ENCODE peak calls at places on chromosomes 1 and 21, in nine cellular contexts. One of them, this sample, is unnamed.

GRCh38 chr1:184555665-184556641 is 169.1 kb downstream of the C1orf21 start:
- DNase-seq in AML-193: no peak
- DNase-seq in stimulated activated CD8-positive, alpha-beta memory T cell treated with anti-CD3 and anti-CD28 coated beads, Interleukin-15, amount 100 ng/mL, for 4 hours: no peak
- DNase-seq in activated T-helper 1 cell treated with anti-CD3 and anti-CD28 coated beads, Interleukin-12 subunit alpha, Interleukin-12 subunit beta, Interleukin-2, Interleukin-4 antibody, amounts not matched to agents 30 ng/mL and 10 ng/mL and 1 ng/mL, durations not matched to agents 14 hours and 24 hours and 36 hours: no peak
- DNase-seq in G401: peak
- DNase-seq in GM23248: no peak
- DNase-seq in fibroblast of mammary gland: no peak
- DNase-seq in tibial nerve: no peak
- DNase-seq in fibroblast of gingiva: no peak
- DNase-seq in this sample: no peak

GRCh38 chr1:241639653-241640148 is 468 bp downstream of the CHML start:
- DNase-seq in AML-193: no peak
- DNase-seq in stimulated activated CD8-positive, alpha-beta memory T cell treated with anti-CD3 and anti-CD28 coated beads, Interleukin-15, amount 100 ng/mL, for 4 hours: peak
- DNase-seq in activated T-helper 1 cell treated with anti-CD3 and anti-CD28 coated beads, Interleukin-12 subunit alpha, Interleukin-12 subunit beta, Interleukin-2, Interleukin-4 antibody, amounts not matched to agents 30 ng/mL and 10 ng/mL and 1 ng/mL, durations not matched to agents 14 hours and 24 hours and 36 hours: peak
- DNase-seq in G401: peak
- DNase-seq in GM23248: peak
- DNase-seq in fibroblast of mammary gland: peak
- DNase-seq in tibial nerve: peak
- DNase-seq in fibroblast of gingiva: no peak
- DNase-seq in this sample: no peak

GRCh38 chr1:114668784-114669561 is 876 bp downstream of the DENND2C start:
- DNase-seq in AML-193: no peak
- DNase-seq in stimulated activated CD8-positive, alpha-beta memory T cell treated with anti-CD3 and anti-CD28 coated beads, Interleukin-15, amount 100 ng/mL, for 4 hours: no peak
- DNase-seq in activated T-helper 1 cell treated with anti-CD3 and anti-CD28 coated beads, Interleukin-12 subunit alpha, Interleukin-12 subunit beta, Interleukin-2, Interleukin-4 antibody, amounts not matched to agents 30 ng/mL and 10 ng/mL and 1 ng/mL, durations not matched to agents 14 hours and 24 hours and 36 hours: no peak
- DNase-seq in G401: no peak
- DNase-seq in GM23248: peak
- DNase-seq in fibroblast of mammary gland: peak
- DNase-seq in tibial nerve: no peak
- DNase-seq in fibroblast of gingiva: peak
- DNase-seq in this sample: no peak

GRCh38 chr1:29202053-29202452 is 20.4 kb upstream of the SRSF4 start:
- DNase-seq in AML-193: peak
- DNase-seq in stimulated activated CD8-positive, alpha-beta memory T cell treated with anti-CD3 and anti-CD28 coated beads, Interleukin-15, amount 100 ng/mL, for 4 hours: no peak
- DNase-seq in activated T-helper 1 cell treated with anti-CD3 and anti-CD28 coated beads, Interleukin-12 subunit alpha, Interleukin-12 subunit beta, Interleukin-2, Interleukin-4 antibody, amounts not matched to agents 30 ng/mL and 10 ng/mL and 1 ng/mL, durations not matched to agents 14 hours and 24 hours and 36 hours: no peak
- DNase-seq in G401: no peak
- DNase-seq in GM23248: peak
- DNase-seq in fibroblast of mammary gland: no peak
- DNase-seq in tibial nerve: no peak
- DNase-seq in fibroblast of gingiva: no peak
- DNase-seq in this sample: no peak

GRCh38 chr1:17273096-17273495 is 24.2 kb downstream of the PADI3 start:
- DNase-seq in AML-193: no peak
- DNase-seq in stimulated activated CD8-positive, alpha-beta memory T cell treated with anti-CD3 and anti-CD28 coated beads, Interleukin-15, amount 100 ng/mL, for 4 hours: no peak
- DNase-seq in activated T-helper 1 cell treated with anti-CD3 and anti-CD28 coated beads, Interleukin-12 subunit alpha, Interleukin-12 subunit beta, Interleukin-2, Interleukin-4 antibody, amounts not matched to agents 30 ng/mL and 10 ng/mL and 1 ng/mL, durations not matched to agents 14 hours and 24 hours and 36 hours: no peak
- DNase-seq in G401: no peak
- DNase-seq in GM23248: no peak
- DNase-seq in fibroblast of mammary gland: no peak
- DNase-seq in tibial nerve: no peak
- DNase-seq in fibroblast of gingiva: no peak
- DNase-seq in this sample: no peak

GRCh38 chr1:156807627-156808026 is 9.0 kb downstream of the SH2D2A start:
- DNase-seq in AML-193: no peak
- DNase-seq in stimulated activated CD8-positive, alpha-beta memory T cell treated with anti-CD3 and anti-CD28 coated beads, Interleukin-15, amount 100 ng/mL, for 4 hours: no peak
- DNase-seq in activated T-helper 1 cell treated with anti-CD3 and anti-CD28 coated beads, Interleukin-12 subunit alpha, Interleukin-12 subunit beta, Interleukin-2, Interleukin-4 antibody, amounts not matched to agents 30 ng/mL and 10 ng/mL and 1 ng/mL, durations not matched to agents 14 hours and 24 hours and 36 hours: peak
- DNase-seq in G401: no peak
- DNase-seq in GM23248: no peak
- DNase-seq in fibroblast of mammary gland: no peak
- DNase-seq in tibial nerve: no peak
- DNase-seq in fibroblast of gingiva: no peak
- DNase-seq in this sample: no peak

GRCh38 chr1:17616731-17617279 is 77.3 kb downstream of the ARHGEF10L start:
- DNase-seq in AML-193: no peak
- DNase-seq in stimulated activated CD8-positive, alpha-beta memory T cell treated with anti-CD3 and anti-CD28 coated beads, Interleukin-15, amount 100 ng/mL, for 4 hours: no peak
- DNase-seq in activated T-helper 1 cell treated with anti-CD3 and anti-CD28 coated beads, Interleukin-12 subunit alpha, Interleukin-12 subunit beta, Interleukin-2, Interleukin-4 antibody, amounts not matched to agents 30 ng/mL and 10 ng/mL and 1 ng/mL, durations not matched to agents 14 hours and 24 hours and 36 hours: no peak
- DNase-seq in G401: no peak
- DNase-seq in GM23248: no peak
- DNase-seq in fibroblast of mammary gland: peak
- DNase-seq in tibial nerve: no peak
- DNase-seq in fibroblast of gingiva: no peak
- DNase-seq in this sample: no peak

GRCh38 chr1:240350910-240351331 is 259.2 kb downstream of the FMN2 start:
- DNase-seq in AML-193: no peak
- DNase-seq in stimulated activated CD8-positive, alpha-beta memory T cell treated with anti-CD3 and anti-CD28 coated beads, Interleukin-15, amount 100 ng/mL, for 4 hours: no peak
- DNase-seq in activated T-helper 1 cell treated with anti-CD3 and anti-CD28 coated beads, Interleukin-12 subunit alpha, Interleukin-12 subunit beta, Interleukin-2, Interleukin-4 antibody, amounts not matched to agents 30 ng/mL and 10 ng/mL and 1 ng/mL, durations not matched to agents 14 hours and 24 hours and 36 hours: no peak
- DNase-seq in G401: no peak
- DNase-seq in GM23248: peak
- DNase-seq in fibroblast of mammary gland: peak
- DNase-seq in tibial nerve: no peak
- DNase-seq in fibroblast of gingiva: peak
- DNase-seq in this sample: no peak

GRCh38 chr1:64526312-64526711 is 56.4 kb downstream of the CACHD1 start:
- DNase-seq in AML-193: no peak
- DNase-seq in stimulated activated CD8-positive, alpha-beta memory T cell treated with anti-CD3 and anti-CD28 coated beads, Interleukin-15, amount 100 ng/mL, for 4 hours: no peak
- DNase-seq in activated T-helper 1 cell treated with anti-CD3 and anti-CD28 coated beads, Interleukin-12 subunit alpha, Interleukin-12 subunit beta, Interleukin-2, Interleukin-4 antibody, amounts not matched to agents 30 ng/mL and 10 ng/mL and 1 ng/mL, durations not matched to agents 14 hours and 24 hours and 36 hours: no peak
- DNase-seq in G401: no peak
- DNase-seq in GM23248: no peak
- DNase-seq in fibroblast of mammary gland: no peak
- DNase-seq in tibial nerve: no peak
- DNase-seq in fibroblast of gingiva: peak
- DNase-seq in this sample: no peak

GRCh38 chr1:46611691-46612221 is 4.9 kb downstream of the MOB3C start:
- DNase-seq in AML-193: no peak
- DNase-seq in stimulated activated CD8-positive, alpha-beta memory T cell treated with anti-CD3 and anti-CD28 coated beads, Interleukin-15, amount 100 ng/mL, for 4 hours: no peak
- DNase-seq in activated T-helper 1 cell treated with anti-CD3 and anti-CD28 coated beads, Interleukin-12 subunit alpha, Interleukin-12 subunit beta, Interleukin-2, Interleukin-4 antibody, amounts not matched to agents 30 ng/mL and 10 ng/mL and 1 ng/mL, durations not matched to agents 14 hours and 24 hours and 36 hours: no peak
- DNase-seq in G401: no peak
- DNase-seq in GM23248: peak
- DNase-seq in fibroblast of mammary gland: no peak
- DNase-seq in tibial nerve: no peak
- DNase-seq in fibroblast of gingiva: no peak
- DNase-seq in this sample: no peak

GRCh38 chr1:38564946-38565570 is 294.5 kb downstream of the RRAGC start:
- DNase-seq in AML-193: no peak
- DNase-seq in stimulated activated CD8-positive, alpha-beta memory T cell treated with anti-CD3 and anti-CD28 coated beads, Interleukin-15, amount 100 ng/mL, for 4 hours: no peak
- DNase-seq in activated T-helper 1 cell treated with anti-CD3 and anti-CD28 coated beads, Interleukin-12 subunit alpha, Interleukin-12 subunit beta, Interleukin-2, Interleukin-4 antibody, amounts not matched to agents 30 ng/mL and 10 ng/mL and 1 ng/mL, durations not matched to agents 14 hours and 24 hours and 36 hours: no peak
- DNase-seq in G401: peak
- DNase-seq in GM23248: no peak
- DNase-seq in fibroblast of mammary gland: no peak
- DNase-seq in tibial nerve: no peak
- DNase-seq in fibroblast of gingiva: no peak
- DNase-seq in this sample: no peak

GRCh38 chr1:209530990-209531389 is 52.5 kb upstream of the CAMK1G start:
- DNase-seq in AML-193: no peak
- DNase-seq in stimulated activated CD8-positive, alpha-beta memory T cell treated with anti-CD3 and anti-CD28 coated beads, Interleukin-15, amount 100 ng/mL, for 4 hours: no peak
- DNase-seq in activated T-helper 1 cell treated with anti-CD3 and anti-CD28 coated beads, Interleukin-12 subunit alpha, Interleukin-12 subunit beta, Interleukin-2, Interleukin-4 antibody, amounts not matched to agents 30 ng/mL and 10 ng/mL and 1 ng/mL, durations not matched to agents 14 hours and 24 hours and 36 hours: no peak
- DNase-seq in G401: no peak
- DNase-seq in GM23248: peak
- DNase-seq in fibroblast of mammary gland: peak
- DNase-seq in tibial nerve: peak
- DNase-seq in fibroblast of gingiva: no peak
- DNase-seq in this sample: no peak

GRCh38 chr1:6450943-6451373 is 15.0 kb downstream of the TNFRSF25 start:
- DNase-seq in AML-193: no peak
- DNase-seq in stimulated activated CD8-positive, alpha-beta memory T cell treated with anti-CD3 and anti-CD28 coated beads, Interleukin-15, amount 100 ng/mL, for 4 hours: no peak
- DNase-seq in activated T-helper 1 cell treated with anti-CD3 and anti-CD28 coated beads, Interleukin-12 subunit alpha, Interleukin-12 subunit beta, Interleukin-2, Interleukin-4 antibody, amounts not matched to agents 30 ng/mL and 10 ng/mL and 1 ng/mL, durations not matched to agents 14 hours and 24 hours and 36 hours: no peak
- DNase-seq in G401: no peak
- DNase-seq in GM23248: no peak
- DNase-seq in fibroblast of mammary gland: no peak
- DNase-seq in tibial nerve: no peak
- DNase-seq in fibroblast of gingiva: no peak
- DNase-seq in this sample: no peak

GRCh38 chr1:206649261-206649660 is 13.9 kb downstream of the DYRK3 start:
- DNase-seq in AML-193: no peak
- DNase-seq in stimulated activated CD8-positive, alpha-beta memory T cell treated with anti-CD3 and anti-CD28 coated beads, Interleukin-15, amount 100 ng/mL, for 4 hours: no peak
- DNase-seq in activated T-helper 1 cell treated with anti-CD3 and anti-CD28 coated beads, Interleukin-12 subunit alpha, Interleukin-12 subunit beta, Interleukin-2, Interleukin-4 antibody, amounts not matched to agents 30 ng/mL and 10 ng/mL and 1 ng/mL, durations not matched to agents 14 hours and 24 hours and 36 hours: no peak
- DNase-seq in G401: no peak
- DNase-seq in GM23248: no peak
- DNase-seq in fibroblast of mammary gland: no peak
- DNase-seq in tibial nerve: no peak
- DNase-seq in fibroblast of gingiva: no peak
- DNase-seq in this sample: no peak

GRCh38 chr1:3596663-3597598 is 14.4 kb downstream of the MEGF6 start:
- DNase-seq in AML-193: no peak
- DNase-seq in stimulated activated CD8-positive, alpha-beta memory T cell treated with anti-CD3 and anti-CD28 coated beads, Interleukin-15, amount 100 ng/mL, for 4 hours: no peak
- DNase-seq in activated T-helper 1 cell treated with anti-CD3 and anti-CD28 coated beads, Interleukin-12 subunit alpha, Interleukin-12 subunit beta, Interleukin-2, Interleukin-4 antibody, amounts not matched to agents 30 ng/mL and 10 ng/mL and 1 ng/mL, durations not matched to agents 14 hours and 24 hours and 36 hours: no peak
- DNase-seq in G401: no peak
- DNase-seq in GM23248: no peak
- DNase-seq in fibroblast of mammary gland: no peak
- DNase-seq in tibial nerve: no peak
- DNase-seq in fibroblast of gingiva: no peak
- DNase-seq in this sample: no peak

GRCh38 chr1:40014253-40014706 is 26.2 kb upstream of the CAP1 start:
- DNase-seq in AML-193: peak
- DNase-seq in stimulated activated CD8-positive, alpha-beta memory T cell treated with anti-CD3 and anti-CD28 coated beads, Interleukin-15, amount 100 ng/mL, for 4 hours: no peak
- DNase-seq in activated T-helper 1 cell treated with anti-CD3 and anti-CD28 coated beads, Interleukin-12 subunit alpha, Interleukin-12 subunit beta, Interleukin-2, Interleukin-4 antibody, amounts not matched to agents 30 ng/mL and 10 ng/mL and 1 ng/mL, durations not matched to agents 14 hours and 24 hours and 36 hours: no peak
- DNase-seq in G401: no peak
- DNase-seq in GM23248: peak
- DNase-seq in fibroblast of mammary gland: no peak
- DNase-seq in tibial nerve: no peak
- DNase-seq in fibroblast of gingiva: no peak
- DNase-seq in this sample: no peak

GRCh38 chr21:40386301-40386911 is 460.6 kb downstream of the DSCAM start:
- DNase-seq in AML-193: no peak
- DNase-seq in stimulated activated CD8-positive, alpha-beta memory T cell treated with anti-CD3 and anti-CD28 coated beads, Interleukin-15, amount 100 ng/mL, for 4 hours: no peak
- DNase-seq in activated T-helper 1 cell treated with anti-CD3 and anti-CD28 coated beads, Interleukin-12 subunit alpha, Interleukin-12 subunit beta, Interleukin-2, Interleukin-4 antibody, amounts not matched to agents 30 ng/mL and 10 ng/mL and 1 ng/mL, durations not matched to agents 14 hours and 24 hours and 36 hours: no peak
- DNase-seq in G401: no peak
- DNase-seq in GM23248: peak
- DNase-seq in fibroblast of mammary gland: no peak
- DNase-seq in tibial nerve: peak
- DNase-seq in fibroblast of gingiva: no peak
- DNase-seq in this sample: no peak

GRCh38 chr1:38152351-38153082 is 105.9 kb upstream of the POU3F1 start:
- DNase-seq in AML-193: no peak
- DNase-seq in stimulated activated CD8-positive, alpha-beta memory T cell treated with anti-CD3 and anti-CD28 coated beads, Interleukin-15, amount 100 ng/mL, for 4 hours: no peak
- DNase-seq in activated T-helper 1 cell treated with anti-CD3 and anti-CD28 coated beads, Interleukin-12 subunit alpha, Interleukin-12 subunit beta, Interleukin-2, Interleukin-4 antibody, amounts not matched to agents 30 ng/mL and 10 ng/mL and 1 ng/mL, durations not matched to agents 14 hours and 24 hours and 36 hours: no peak
- DNase-seq in G401: no peak
- DNase-seq in GM23248: no peak
- DNase-seq in fibroblast of mammary gland: peak
- DNase-seq in tibial nerve: no peak
- DNase-seq in fibroblast of gingiva: no peak
- DNase-seq in this sample: peak

GRCh38 chr1:184068354-184068753 is 16.8 kb downstream of the TSEN15 start:
- DNase-seq in AML-193: no peak
- DNase-seq in stimulated activated CD8-positive, alpha-beta memory T cell treated with anti-CD3 and anti-CD28 coated beads, Interleukin-15, amount 100 ng/mL, for 4 hours: no peak
- DNase-seq in activated T-helper 1 cell treated with anti-CD3 and anti-CD28 coated beads, Interleukin-12 subunit alpha, Interleukin-12 subunit beta, Interleukin-2, Interleukin-4 antibody, amounts not matched to agents 30 ng/mL and 10 ng/mL and 1 ng/mL, durations not matched to agents 14 hours and 24 hours and 36 hours: no peak
- DNase-seq in G401: no peak
- DNase-seq in GM23248: no peak
- DNase-seq in fibroblast of mammary gland: no peak
- DNase-seq in tibial nerve: no peak
- DNase-seq in fibroblast of gingiva: no peak
- DNase-seq in this sample: no peak

GRCh38 chr1:119275145-119275929 is 93.2 kb upstream of the HAO2 start:
- DNase-seq in AML-193: peak
- DNase-seq in stimulated activated CD8-positive, alpha-beta memory T cell treated with anti-CD3 and anti-CD28 coated beads, Interleukin-15, amount 100 ng/mL, for 4 hours: no peak
- DNase-seq in activated T-helper 1 cell treated with anti-CD3 and anti-CD28 coated beads, Interleukin-12 subunit alpha, Interleukin-12 subunit beta, Interleukin-2, Interleukin-4 antibody, amounts not matched to agents 30 ng/mL and 10 ng/mL and 1 ng/mL, durations not matched to agents 14 hours and 24 hours and 36 hours: peak
- DNase-seq in G401: peak
- DNase-seq in GM23248: peak
- DNase-seq in fibroblast of mammary gland: peak
- DNase-seq in tibial nerve: peak
- DNase-seq in fibroblast of gingiva: peak
- DNase-seq in this sample: no peak

GRCh38 chr1:178651742-178652141 is 73.3 kb upstream of the RALGPS2 start:
- DNase-seq in AML-193: no peak
- DNase-seq in stimulated activated CD8-positive, alpha-beta memory T cell treated with anti-CD3 and anti-CD28 coated beads, Interleukin-15, amount 100 ng/mL, for 4 hours: no peak
- DNase-seq in activated T-helper 1 cell treated with anti-CD3 and anti-CD28 coated beads, Interleukin-12 subunit alpha, Interleukin-12 subunit beta, Interleukin-2, Interleukin-4 antibody, amounts not matched to agents 30 ng/mL and 10 ng/mL and 1 ng/mL, durations not matched to agents 14 hours and 24 hours and 36 hours: no peak
- DNase-seq in G401: no peak
- DNase-seq in GM23248: no peak
- DNase-seq in fibroblast of mammary gland: peak
- DNase-seq in tibial nerve: no peak
- DNase-seq in fibroblast of gingiva: no peak
- DNase-seq in this sample: no peak

This sample was measured in SW 1271.